ENCODE peak calls at places on chromosomes 5 and 9, in nine cellular contexts. One of them, this sample, is unnamed. For H3K9me3, the result is how much of the 10 kb centered on the place peaks cover.

GRCh38 chr5:134289509-134290113 is 63.7 kb upstream of the PPP2CA start:
- DNase-seq in CD8-positive, alpha-beta T cell: no peak
- DNase-seq in breast epithelium: no peak
- DNase-seq in lung: peak
- DNase-seq in IMR-90: peak
- DNase-seq in heart left ventricle: peak
- DNase-seq in lower lobe of right lung: no peak
- DNase-seq in cardiac muscle cell: peak
- DNase-seq in esophagus squamous epithelium: no peak
- DNase-seq in this sample: peak

GRCh38 chr9:137369911-137370630 is 52.9 kb downstream of the EXD3 start:
- DNase-seq in breast epithelium: no peak
- DNase-seq in cardiac muscle cell: no peak
- DNase-seq in heart left ventricle: no peak
- DNase-seq in IMR-90: no peak
- DNase-seq in lung: no peak
- DNase-seq in CD8-positive, alpha-beta T cell: no peak
- DNase-seq in esophagus squamous epithelium: no peak
- DNase-seq in lower lobe of right lung: peak
- DNase-seq in this sample: no peak

GRCh38 chr5:179800696-179801201 is 5.9 kb downstream of the MGAT4B start:
- DNase-seq in lung: no peak
- DNase-seq in CD8-positive, alpha-beta T cell: no peak
- DNase-seq in lower lobe of right lung: no peak
- DNase-seq in cardiac muscle cell: no peak
- DNase-seq in heart left ventricle: no peak
- DNase-seq in IMR-90: no peak
- DNase-seq in breast epithelium: no peak
- DNase-seq in esophagus squamous epithelium: no peak
- DNase-seq in this sample: no peak

GRCh38 chr5:168117469-168117868 is 174.0 kb upstream of the WWC1 start:
- DNase-seq in lower lobe of right lung: no peak
- DNase-seq in IMR-90: no peak
- DNase-seq in lung: no peak
- DNase-seq in heart left ventricle: no peak
- DNase-seq in breast epithelium: no peak
- DNase-seq in cardiac muscle cell: no peak
- DNase-seq in CD8-positive, alpha-beta T cell: no peak
- DNase-seq in esophagus squamous epithelium: no peak
- DNase-seq in this sample: no peak

GRCh38 chr9:30522486-30522885 is 1862.0 kb upstream of the ACO1 start:
- DNase-seq in esophagus squamous epithelium: no peak
- DNase-seq in CD8-positive, alpha-beta T cell: no peak
- DNase-seq in IMR-90: no peak
- DNase-seq in breast epithelium: no peak
- DNase-seq in lung: no peak
- DNase-seq in lower lobe of right lung: no peak
- DNase-seq in heart left ventricle: no peak
- DNase-seq in cardiac muscle cell: no peak
- DNase-seq in this sample: no peak

GRCh38 chr9:87678650-87679355 is 47.1 kb upstream of the CTSL start:
- DNase-seq in esophagus squamous epithelium: no peak
- DNase-seq in cardiac muscle cell: peak
- DNase-seq in heart left ventricle: peak
- DNase-seq in IMR-90: peak
- DNase-seq in CD8-positive, alpha-beta T cell: no peak
- DNase-seq in lower lobe of right lung: no peak
- DNase-seq in lung: peak
- DNase-seq in breast epithelium: no peak
- DNase-seq in this sample: peak

GRCh38 chr9:79976501-79977444 is 405.0 kb downstream of the TLE4 start:
- DNase-seq in breast epithelium: no peak
- DNase-seq in lung: no peak
- DNase-seq in esophagus squamous epithelium: no peak
- DNase-seq in cardiac muscle cell: no peak
- DNase-seq in lower lobe of right lung: no peak
- DNase-seq in IMR-90: no peak
- DNase-seq in CD8-positive, alpha-beta T cell: no peak
- DNase-seq in heart left ventricle: no peak
- DNase-seq in this sample: no peak

GRCh38 chr9:5571629-5572232 is 57.2 kb upstream of the RIC1 start:
- DNase-seq in lower lobe of right lung: no peak
- DNase-seq in IMR-90: no peak
- DNase-seq in breast epithelium: no peak
- DNase-seq in lung: no peak
- DNase-seq in heart left ventricle: no peak
- DNase-seq in CD8-positive, alpha-beta T cell: no peak
- DNase-seq in cardiac muscle cell: no peak
- DNase-seq in esophagus squamous epithelium: no peak
- DNase-seq in this sample: no peak

GRCh38 chr5:56612353-56612752 is 203.0 kb upstream of the MAP3K1 start:
- DNase-seq in IMR-90: peak
- DNase-seq in CD8-positive, alpha-beta T cell: no peak
- DNase-seq in breast epithelium: no peak
- DNase-seq in lower lobe of right lung: no peak
- DNase-seq in lung: no peak
- DNase-seq in esophagus squamous epithelium: no peak
- DNase-seq in cardiac muscle cell: no peak
- DNase-seq in heart left ventricle: no peak
- DNase-seq in this sample: no peak

GRCh38 chr5:124176692-124177091 is 569.7 kb downstream of the ZNF608 start:
- DNase-seq in CD8-positive, alpha-beta T cell: no peak
- DNase-seq in heart left ventricle: peak
- DNase-seq in IMR-90: no peak
- DNase-seq in cardiac muscle cell: peak
- DNase-seq in breast epithelium: no peak
- DNase-seq in lung: no peak
- DNase-seq in lower lobe of right lung: no peak
- DNase-seq in esophagus squamous epithelium: no peak
- DNase-seq in this sample: no peak

GRCh38 chr9:20396509-20396908 is 225.8 kb downstream of the MLLT3 start:
- DNase-seq in breast epithelium: no peak
- DNase-seq in lung: no peak
- DNase-seq in CD8-positive, alpha-beta T cell: no peak
- DNase-seq in cardiac muscle cell: no peak
- DNase-seq in esophagus squamous epithelium: no peak
- DNase-seq in lower lobe of right lung: no peak
- DNase-seq in IMR-90: no peak
- DNase-seq in heart left ventricle: no peak
- DNase-seq in this sample: no peak

GRCh38 chr5:168307925-168308584 is 16.6 kb downstream of the WWC1 start:
- DNase-seq in breast epithelium: no peak
- DNase-seq in CD8-positive, alpha-beta T cell: no peak
- DNase-seq in cardiac muscle cell: no peak
- DNase-seq in lung: peak
- DNase-seq in lower lobe of right lung: no peak
- DNase-seq in heart left ventricle: no peak
- DNase-seq in esophagus squamous epithelium: no peak
- DNase-seq in IMR-90: no peak
- DNase-seq in this sample: no peak

GRCh38 chr5:34574976-34575467 is 81.1 kb upstream of the RAI14 start:
- DNase-seq in breast epithelium: no peak
- DNase-seq in lung: no peak
- DNase-seq in esophagus squamous epithelium: no peak
- DNase-seq in heart left ventricle: no peak
- DNase-seq in cardiac muscle cell: no peak
- DNase-seq in IMR-90: no peak
- DNase-seq in CD8-positive, alpha-beta T cell: no peak
- DNase-seq in lower lobe of right lung: no peak
- DNase-seq in this sample: no peak

GRCh38 chr5:139955616-139956283 is 87.3 kb downstream of the NRG2 start:
- DNase-seq in heart left ventricle: no peak
- DNase-seq in IMR-90: no peak
- DNase-seq in lung: no peak
- DNase-seq in esophagus squamous epithelium: no peak
- DNase-seq in lower lobe of right lung: no peak
- DNase-seq in CD8-positive, alpha-beta T cell: no peak
- DNase-seq in breast epithelium: no peak
- DNase-seq in cardiac muscle cell: no peak
- DNase-seq in this sample: no peak

GRCh38 chr5:65142511-65143011 is 339.2 kb downstream of the ADAMTS6 start:
- DNase-seq in breast epithelium: no peak
- DNase-seq in lower lobe of right lung: no peak
- DNase-seq in lung: no peak
- DNase-seq in heart left ventricle: no peak
- DNase-seq in IMR-90: peak
- DNase-seq in esophagus squamous epithelium: no peak
- DNase-seq in CD8-positive, alpha-beta T cell: no peak
- DNase-seq in cardiac muscle cell: peak
- DNase-seq in this sample: no peak

GRCh38 chr9:101326501-101326900 is 58.3 kb downstream of the BAAT start:
- DNase-seq in CD8-positive, alpha-beta T cell: no peak
- DNase-seq in breast epithelium: no peak
- DNase-seq in cardiac muscle cell: no peak
- DNase-seq in lung: no peak
- DNase-seq in IMR-90: no peak
- DNase-seq in heart left ventricle: no peak
- DNase-seq in esophagus squamous epithelium: no peak
- DNase-seq in lower lobe of right lung: no peak
- DNase-seq in this sample: no peak

GRCh38 chr5:124645396-124645795 is 101.0 kb downstream of the ZNF608 start:
- DNase-seq in esophagus squamous epithelium: no peak
- DNase-seq in breast epithelium: no peak
- DNase-seq in IMR-90: no peak
- DNase-seq in CD8-positive, alpha-beta T cell: no peak
- DNase-seq in heart left ventricle: no peak
- DNase-seq in cardiac muscle cell: no peak
- DNase-seq in lower lobe of right lung: no peak
- DNase-seq in lung: no peak
- DNase-seq in this sample: no peak

GRCh38 chr5:120769291-120769872 is 305.3 kb downstream of the PRR16 start:
- DNase-seq in CD8-positive, alpha-beta T cell: no peak
- DNase-seq in breast epithelium: no peak
- DNase-seq in esophagus squamous epithelium: no peak
- DNase-seq in IMR-90: peak
- DNase-seq in cardiac muscle cell: no peak
- DNase-seq in heart left ventricle: no peak
- DNase-seq in lung: no peak
- DNase-seq in lower lobe of right lung: no peak
- DNase-seq in this sample: no peak

GRCh38 chr9:95171596-95171995 is 145.9 kb downstream of the FANCC start:
- DNase-seq in cardiac muscle cell: no peak
- DNase-seq in heart left ventricle: no peak
- DNase-seq in IMR-90: peak
- DNase-seq in esophagus squamous epithelium: no peak
- DNase-seq in breast epithelium: no peak
- DNase-seq in lower lobe of right lung: no peak
- DNase-seq in CD8-positive, alpha-beta T cell: no peak
- DNase-seq in lung: no peak
- DNase-seq in this sample: no peak
- H3K27ac ChIP-seq in cardiac muscle cell: no peak
- H3K27ac ChIP-seq in heart left ventricle: no peak
- H3K27ac ChIP-seq in IMR-90: peak
- H3K27ac ChIP-seq in esophagus squamous epithelium: no peak
- H3K27ac ChIP-seq in breast epithelium: no peak
- H3K27ac ChIP-seq in lower lobe of right lung: no peak
- H3K27ac ChIP-seq in CD8-positive, alpha-beta T cell: no peak
- H3K27ac ChIP-seq in lung: no peak
- H3K27ac ChIP-seq in this sample: no peak

GRCh38 chr9:33787839-33788238 is 7.5 kb upstream of the PRSS3 start:
- DNase-seq in breast epithelium: no peak
- DNase-seq in IMR-90: no peak
- DNase-seq in esophagus squamous epithelium: no peak
- DNase-seq in lower lobe of right lung: no peak
- DNase-seq in CD8-positive, alpha-beta T cell: no peak
- DNase-seq in heart left ventricle: peak
- DNase-seq in lung: no peak
- DNase-seq in cardiac muscle cell: peak
- DNase-seq in this sample: no peak

GRCh38 chr9:33781736-33782135 is 13.6 kb upstream of the PRSS3 start:
- DNase-seq in breast epithelium: no peak
- DNase-seq in lung: no peak
- DNase-seq in IMR-90: no peak
- DNase-seq in lower lobe of right lung: no peak
- DNase-seq in esophagus squamous epithelium: no peak
- DNase-seq in cardiac muscle cell: no peak
- DNase-seq in heart left ventricle: no peak
- DNase-seq in CD8-positive, alpha-beta T cell: no peak
- DNase-seq in this sample: no peak

GRCh38 chr9:33782395-33783152 is 12.8 kb upstream of the PRSS3 start:
- DNase-seq in lung: no peak
- DNase-seq in CD8-positive, alpha-beta T cell: no peak
- DNase-seq in esophagus squamous epithelium: no peak
- DNase-seq in breast epithelium: no peak
- DNase-seq in IMR-90: peak
- DNase-seq in lower lobe of right lung: no peak
- DNase-seq in cardiac muscle cell: peak
- DNase-seq in heart left ventricle: no peak
- DNase-seq in this sample: no peak

GRCh38 chr9:33791117-33791516 is 4.2 kb upstream of the PRSS3 start:
- DNase-seq in CD8-positive, alpha-beta T cell: no peak
- DNase-seq in esophagus squamous epithelium: no peak
- DNase-seq in lung: peak
- DNase-seq in heart left ventricle: no peak
- DNase-seq in lower lobe of right lung: no peak
- DNase-seq in cardiac muscle cell: peak
- DNase-seq in breast epithelium: no peak
- DNase-seq in IMR-90: peak
- DNase-seq in this sample: no peak

DNA sequence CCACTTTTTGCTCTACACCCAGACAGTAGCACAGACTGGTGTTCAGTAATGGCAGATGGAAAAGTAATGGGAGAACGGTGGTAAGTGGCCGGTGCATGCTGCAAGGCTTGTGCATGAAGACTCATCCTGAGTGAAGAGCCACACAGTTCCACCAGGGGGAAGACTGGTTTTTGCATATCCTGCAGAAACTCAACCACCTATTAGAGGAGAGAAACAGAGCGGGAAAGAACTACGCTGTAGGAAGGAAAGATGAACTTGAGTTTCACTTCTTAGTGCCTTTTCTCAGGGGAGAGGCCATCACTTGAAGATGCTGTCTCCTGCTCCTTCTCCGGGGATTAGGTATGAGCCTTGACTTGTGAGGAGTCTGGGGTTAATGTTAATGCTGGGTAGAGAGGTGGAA is 9.4 kb upstream of the PRSS3 start:
- DNase-seq in lung: no peak
- DNase-seq in breast epithelium: no peak
- DNase-seq in cardiac muscle cell: peak
- DNase-seq in lower lobe of right lung: no peak
- DNase-seq in esophagus squamous epithelium: no peak
- DNase-seq in IMR-90: peak
- DNase-seq in heart left ventricle: no peak
- DNase-seq in CD8-positive, alpha-beta T cell: no peak
- DNase-seq in this sample: no peak
- TF ChIP-seq CTCF in lung: no peak
- TF ChIP-seq CTCF in breast epithelium: no peak
- TF ChIP-seq CTCF in cardiac muscle cell: peak
- TF ChIP-seq CTCF in lower lobe of right lung: no peak
- TF ChIP-seq CTCF in esophagus squamous epithelium: no peak
- TF ChIP-seq CTCF in IMR-90: peak
- TF ChIP-seq CTCF in heart left ventricle: no peak
- TF ChIP-seq CTCF in CD8-positive, alpha-beta T cell: no peak
- TF ChIP-seq CTCF in this sample: no peak

GRCh38 chr9:108019821-108020220 is 530.3 kb upstream of the KLF4 start:
- DNase-seq in heart left ventricle: no peak
- DNase-seq in lower lobe of right lung: no peak
- DNase-seq in breast epithelium: no peak
- DNase-seq in CD8-positive, alpha-beta T cell: no peak
- DNase-seq in cardiac muscle cell: no peak
- DNase-seq in IMR-90: no peak
- DNase-seq in esophagus squamous epithelium: no peak
- DNase-seq in lung: no peak
- DNase-seq in this sample: no peak
- H3K9me3 ChIP-seq in heart left ventricle: under half
- H3K9me3 ChIP-seq in lower lobe of right lung: under half
- H3K9me3 ChIP-seq in breast epithelium: under half
- H3K9me3 ChIP-seq in CD8-positive, alpha-beta T cell: under half
- H3K9me3 ChIP-seq in cardiac muscle cell: under half
- H3K9me3 ChIP-seq in IMR-90: under half
- H3K9me3 ChIP-seq in esophagus squamous epithelium: under half
- H3K9me3 ChIP-seq in lung: under half
- H3K9me3 ChIP-seq in this sample: under half

GRCh38 chr5:99807346-99807745 is 727.8 kb upstream of the FAM174A start:
- DNase-seq in lung: no peak
- DNase-seq in breast epithelium: no peak
- DNase-seq in IMR-90: no peak
- DNase-seq in esophagus squamous epithelium: no peak
- DNase-seq in CD8-positive, alpha-beta T cell: no peak
- DNase-seq in heart left ventricle: no peak
- DNase-seq in lower lobe of right lung: no peak
- DNase-seq in cardiac muscle cell: no peak
- DNase-seq in this sample: no peak
- H3K27ac ChIP-seq in lung: no peak
- H3K27ac ChIP-seq in breast epithelium: no peak
- H3K27ac ChIP-seq in IMR-90: no peak
- H3K27ac ChIP-seq in esophagus squamous epithelium: no peak
- H3K27ac ChIP-seq in CD8-positive, alpha-beta T cell: no peak
- H3K27ac ChIP-seq in heart left ventricle: no peak
- H3K27ac ChIP-seq in lower lobe of right lung: no peak
- H3K27ac ChIP-seq in cardiac muscle cell: no peak
- H3K27ac ChIP-seq in this sample: no peak